ENCODE peak calls at places on chromosomes 1 and 21, in eight cellular contexts. P is Panc1, Z is prostate gland, V is SK-N-MC, S is HCT116, X is H1, F is breast epithelium, N is stomach. Y is an unnamed sample. For H3K36me3, the result is how much of the 10 kb centered on the place peaks cover.

GRCh38 chr1:10653370-10654125 is 142.9 kb downstream of the CASZ1 start:
- DNase-seq in P (no peak), Z (no peak), V (no peak), S (no peak), X (no peak), F (no peak), N (peak), Y (no peak)

GRCh38 chr1:116910379-116911165 is 856 bp downstream of the PTGFRN start:
- DNase-seq in P (no peak), Z (peak), V (no peak), S (no peak), X (peak), F (peak), N (peak), Y (peak)

GRCh38 chr1:28877132-28877781 is 37.1 kb upstream of the EPB41 start:
- DNase-seq in P (peak), Z (peak), V (peak), S (peak), X (peak), F (peak), N (peak), Y (peak)

GRCh38 chr1:115168026-115168425 is 78.7 kb upstream of the TSPAN2 start:
- DNase-seq in P (no peak), Z (no peak), V (no peak), S (no peak), X (no peak), F (no peak), N (no peak), Y (no peak)

GRCh38 chr1:199688133-199688676 is 339.3 kb upstream of the NR5A2 start:
- DNase-seq in P (no peak), Z (no peak), V (no peak), S (no peak), X (no peak), F (no peak), N (no peak), Y (peak)

GRCh38 chr1:168469690-168470089 is 74.1 kb downstream of the XCL2 start:
- DNase-seq in P (no peak), Z (no peak), V (peak), S (peak), X (no peak), F (peak), N (peak), Y (peak)

GRCh38 chr1:226201029-226201593 is 14.6 kb upstream of the ACBD3 start:
- DNase-seq in P (no peak), Z (no peak), V (no peak), S (peak), X (no peak), F (no peak), N (no peak), Y (no peak)

GRCh38 chr1:5798151-5798730 is 194.0 kb downstream of the NPHP4 start:
- DNase-seq in P (no peak), Z (no peak), V (no peak), S (no peak), X (peak), F (no peak), N (no peak), Y (no peak)

GRCh38 chr1:234842726-234843641 is 233.0 kb upstream of the IRF2BP2 start:
- DNase-seq in P (no peak), Z (no peak), V (no peak), S (no peak), X (no peak), F (no peak), N (no peak), Y (no peak)

GRCh38 chr1:102879439-102879993 is 228.8 kb downstream of the COL11A1 start:
- DNase-seq in P (peak), Z (no peak), V (no peak), S (peak), X (no peak), F (no peak), N (no peak), Y (peak)

GRCh38 chr1:206982216-206982615 is 12.0 kb upstream of the FCAMR start:
- DNase-seq in P (peak), Z (peak), V (no peak), S (peak), X (peak), F (peak), N (peak), Y (peak)

GRCh38 chr1:100995196-100995983 is 30.2 kb downstream of the DPH5 start:
- DNase-seq in P (no peak), Z (no peak), V (no peak), S (no peak), X (no peak), F (no peak), N (no peak), Y (peak)

GRCh38 chr1:206685256-206685748 is 597 bp downstream of the MAPKAPK2 start:
- DNase-seq in P (no peak), Z (no peak), V (no peak), S (no peak), X (no peak), F (peak), N (no peak), Y (peak)

GRCh38 chr1:211813590-211813989 is 17.0 kb downstream of the LPGAT1 start:
- DNase-seq in P (no peak), Z (peak), V (no peak), S (no peak), X (no peak), F (no peak), N (peak), Y (no peak)

GRCh38 chr1:215081566-215082531 is 688 bp upstream of the KCNK2 start:
- DNase-seq in P (no peak), Z (no peak), V (no peak), S (no peak), X (peak), F (no peak), N (no peak), Y (no peak)

GRCh38 chr1:247360991-247361721 is 29.5 kb upstream of the ZNF496 start:
- DNase-seq in P (no peak), Z (no peak), V (no peak), S (no peak), X (no peak), F (no peak), N (no peak), Y (no peak)

GRCh38 chr1:168621356-168621755 is 45.0 kb downstream of the XCL1 start:
- DNase-seq in P (no peak), Z (no peak), V (no peak), S (no peak), X (no peak), F (no peak), N (no peak), Y (no peak)

GRCh38 chr21:38277501-38278111 is 20.8 kb downstream of the KCNJ15 start:
- DNase-seq in P (peak), Z (no peak), V (no peak), S (no peak), X (no peak), F (no peak), N (no peak), Y (peak)

GRCh38 chr21:31557421-31557955 is 102.0 kb upstream of the SOD1 start:
- DNase-seq in P (no peak), Z (no peak), V (no peak), S (no peak), X (peak), F (no peak), N (peak), Y (no peak)

GRCh38 chr1:111597433-111597832 is 22.2 kb upstream of the RAP1A start:
- DNase-seq in P (no peak), Z (no peak), V (no peak), S (no peak), X (no peak), F (no peak), N (no peak), Y (no peak)

GRCh38 chr1:230031131-230031530 is 35.9 kb upstream of the GALNT2 start:
- DNase-seq in P (peak), Z (no peak), V (no peak), S (no peak), X (no peak), F (no peak), N (no peak), Y (no peak)

GRCh38 chr1:200334661-200335256 is 75.1 kb downstream of the ZNF281 start:
- DNase-seq in P (no peak), Z (no peak), V (no peak), S (peak), X (no peak), F (no peak), N (no peak), Y (no peak)

GRCh38 chr1:20663969-20664715 is 3.0 kb upstream of the DDOST start:
- DNase-seq in P (no peak), Z (no peak), V (no peak), S (no peak), X (no peak), F (no peak), N (no peak), Y (no peak)

GRCh38 chr1:38990401-38990745 is 703 bp upstream of the AKIRIN1 start:
- DNase-seq in P (no peak), Z (no peak), V (no peak), S (no peak), X (no peak), F (no peak), N (no peak), Y (no peak)

GRCh38 chr1:67647036-67647798 is 37.8 kb upstream of the GADD45A start:
- DNase-seq in P (no peak), Z (peak), V (no peak), S (no peak), X (no peak), F (no peak), N (no peak), Y (peak)

GRCh38 chr1:248243204-248243603 is 12.0 kb downstream of the OR2M4 start:
- DNase-seq in P (peak), Z (no peak), V (peak), S (no peak), X (peak), F (no peak), N (no peak), Y (no peak)

GRCh38 chr1:187509091-187509490 is 680.3 kb downstream of the PLA2G4A start:
- DNase-seq in P (no peak), Z (no peak), V (no peak), S (no peak), X (no peak), F (no peak), N (no peak), Y (no peak)

GRCh38 chr1:36696261-36696940 is 213.7 kb upstream of the CSF3R start:
- DNase-seq in P (no peak), Z (no peak), V (no peak), S (no peak), X (no peak), F (no peak), N (no peak), Y (no peak)

GRCh38 chr1:62879962-62880361 is 96.0 kb downstream of the ATG4C start:
- DNase-seq in P (no peak), Z (no peak), V (no peak), S (no peak), X (no peak), F (no peak), N (no peak), Y (no peak)

GRCh38 chr1:225653463-225654276 is 747 bp upstream of the ENAH start:
- DNase-seq in P (no peak), Z (peak), V (no peak), S (no peak), X (peak), F (peak), N (peak), Y (peak)

GRCh38 chr1:215923129-215923824 is 356.2 kb downstream of the KCTD3 start:
- DNase-seq in P (no peak), Z (no peak), V (no peak), S (no peak), X (no peak), F (no peak), N (no peak), Y (no peak)

GRCh38 chr1:85894651-85895050 is 186.4 kb upstream of the ZNHIT6 start:
- DNase-seq in P (peak), Z (no peak), V (peak), S (peak), X (peak), F (no peak), N (no peak), Y (peak)

GRCh38 chr1:2611034-2611501 is 21.7 kb downstream of the MMEL1 start:
- DNase-seq in P (no peak), Z (no peak), V (no peak), S (peak), X (peak), F (no peak), N (peak), Y (peak)

GRCh38 chr1:204741440-204741839 is 55.9 kb upstream of the LRRN2 start:
- DNase-seq in P (no peak), Z (no peak), V (no peak), S (no peak), X (no peak), F (no peak), N (no peak), Y (no peak)

GRCh38 chr1:208788013-208788412 is 543.8 kb upstream of the PLXNA2 start:
- DNase-seq in P (no peak), Z (no peak), V (no peak), S (no peak), X (no peak), F (no peak), N (no peak), Y (no peak)

DNA sequence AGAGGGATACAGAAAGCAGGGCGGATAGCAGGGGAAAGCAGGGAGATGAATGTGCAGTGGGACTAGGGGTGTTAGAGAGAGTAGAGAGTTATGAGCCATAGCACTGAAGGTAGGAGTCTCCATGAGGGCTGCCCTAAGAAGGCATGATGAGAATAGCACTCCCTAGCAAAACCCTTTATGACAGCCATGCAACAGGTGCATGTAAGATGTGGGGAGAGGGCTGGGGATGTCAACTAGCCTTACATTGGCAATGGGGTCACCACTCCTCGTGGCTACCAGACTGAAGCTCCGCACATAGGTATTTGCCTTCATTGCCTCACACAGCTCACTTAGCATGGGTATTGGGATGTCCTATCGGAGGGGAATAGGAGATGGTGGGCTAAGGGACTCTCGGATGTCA is 4.6 kb downstream of the TMOD4 start:
- DNase-seq in P (no peak), Z (no peak), V (no peak), S (no peak), X (no peak), F (no peak), N (no peak), Y (no peak)
- H3K36me3 ChIP-seq in P (under half), Z (under half), V (under half), S (under half), X (under half), F (under half), N (half or more), Y (under half)

DNA sequence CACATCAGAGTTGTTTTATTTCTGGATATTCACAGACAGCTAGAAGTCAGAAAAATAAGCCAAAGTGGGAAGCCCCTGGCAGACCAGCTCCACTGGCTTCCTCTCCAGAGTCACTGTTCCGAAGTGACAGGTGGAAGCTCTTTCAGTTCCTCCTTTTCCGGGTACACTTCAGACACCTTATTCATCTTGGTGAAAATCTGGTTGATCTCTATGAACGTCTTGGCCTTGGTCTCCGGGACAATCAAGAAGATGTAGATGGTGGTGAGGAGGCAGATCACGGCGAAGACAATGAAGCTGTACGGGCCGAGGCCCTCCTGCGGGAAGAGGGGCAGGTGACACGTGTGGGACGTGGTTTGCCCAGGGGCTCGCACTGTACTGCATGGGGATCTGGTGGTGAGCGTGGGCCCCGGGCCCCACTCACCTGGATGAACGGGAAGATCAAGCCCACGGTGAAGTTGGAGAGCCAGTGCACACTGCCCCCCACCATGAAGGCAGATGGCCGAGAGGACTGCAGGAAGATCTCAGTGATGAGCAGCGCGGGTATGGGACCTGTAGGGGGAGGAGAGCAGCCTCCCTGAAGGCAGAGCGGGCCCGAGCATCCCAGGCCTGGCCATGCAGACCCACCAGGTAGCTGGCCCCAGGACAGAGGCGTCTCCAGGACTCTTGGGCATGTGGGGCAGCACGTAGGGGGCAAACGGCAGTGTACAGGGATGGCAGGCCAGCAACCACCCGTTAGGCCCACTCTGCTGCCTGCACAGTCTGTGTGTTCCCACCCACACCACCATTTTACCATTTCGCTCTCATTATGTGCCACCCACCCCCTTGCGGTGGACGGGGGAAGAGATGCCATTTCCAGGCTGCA is 11.5 kb upstream of the SLC2A7 start:
- DNase-seq in P (no peak), Z (no peak), V (no peak), S (no peak), X (no peak), F (no peak), N (no peak), Y (no peak)
- TF ChIP-seq POLR2AphosphoS5 in P (no peak), Z (no peak), V (no peak), S (no peak), X (no peak), F (no peak), N (no peak), Y (no peak)

GRCh38 chr1:30952098-30952497 is 43.5 kb upstream of the SDC3 start:
- DNase-seq in P (no peak), Z (no peak), V (no peak), S (no peak), X (no peak), F (no peak), N (no peak), Y (no peak)

GRCh38 chr1:30955448-30956015 is 47.0 kb upstream of the SDC3 start:
- DNase-seq in P (no peak), Z (no peak), V (no peak), S (no peak), X (no peak), F (no peak), N (no peak), Y (no peak)

GRCh38 chr1:30953685-30954084 is 45.1 kb upstream of the SDC3 start:
- DNase-seq in P (no peak), Z (no peak), V (no peak), S (no peak), X (no peak), F (no peak), N (no peak), Y (no peak)

GRCh38 chr1:30962609-30963508 is 54.3 kb upstream of the SDC3 start:
- DNase-seq in P (no peak), Z (no peak), V (no peak), S (no peak), X (no peak), F (no peak), N (no peak), Y (no peak)

DNA sequence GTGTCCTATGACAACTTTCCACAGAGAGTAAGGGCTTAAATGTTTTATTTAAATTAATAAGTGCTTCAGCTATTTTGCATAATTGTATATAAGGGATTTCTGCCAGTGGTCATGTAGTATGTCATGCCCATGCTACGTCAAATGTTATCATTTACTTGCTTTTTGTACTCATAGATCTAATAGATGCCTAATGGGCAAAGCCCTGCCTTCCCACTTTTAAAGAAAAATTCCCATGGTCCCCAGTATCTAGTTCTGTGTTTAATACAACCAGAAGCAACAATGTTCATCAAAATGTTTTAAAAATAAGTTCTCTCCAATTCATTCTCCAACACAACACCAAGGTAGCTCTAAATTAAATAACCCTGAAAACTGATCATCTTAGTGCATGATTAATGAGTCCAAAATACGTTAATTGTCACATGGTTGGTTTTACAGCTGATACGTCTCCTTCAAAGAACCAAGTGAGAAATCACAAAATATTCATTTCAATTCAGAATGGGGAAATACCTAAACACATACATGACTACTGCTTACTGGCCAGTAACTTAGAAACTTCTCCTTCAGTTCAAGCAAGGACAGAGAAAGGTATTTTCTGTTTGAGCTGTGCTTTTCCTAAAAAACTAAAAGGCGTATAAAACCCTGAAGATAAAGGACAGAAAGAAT is 49.1 kb upstream of the SDC3 start:
- DNase-seq in P (no peak), Z (no peak), V (no peak), S (no peak), X (no peak), F (no peak), N (no peak), Y (no peak)
- H3K36me3 ChIP-seq in P (under half), Z (under half), V (half or more), S (under half), X (half or more), F (under half), N (half or more), Y (under half)

DNA sequence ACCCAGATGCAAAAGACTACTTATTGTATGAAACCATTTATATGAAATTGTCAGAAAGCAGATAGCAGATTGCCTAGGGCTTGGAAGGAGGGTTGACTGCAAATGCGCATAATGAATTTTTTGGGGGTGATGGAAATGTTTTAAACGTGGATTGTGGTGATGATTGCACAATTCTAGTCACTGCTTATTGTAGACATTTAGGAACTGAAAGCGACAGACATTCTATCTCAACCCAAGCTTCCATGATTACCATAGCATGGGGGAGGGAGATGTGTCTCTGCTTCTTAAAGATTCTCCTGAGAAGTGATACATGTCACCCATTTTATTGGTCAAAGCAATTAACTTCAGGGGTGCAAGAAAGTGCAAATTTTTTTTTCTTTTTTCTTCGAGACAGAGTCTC is 2.8 kb upstream of the MTF2 start:
- DNase-seq in P (no peak), Z (no peak), V (peak), S (no peak), X (no peak), F (no peak), N (no peak), Y (no peak)
- TF ChIP-seq POLR2AphosphoS5 in P (no peak), Z (no peak), V (no peak), S (no peak), X (no peak), F (no peak), N (no peak), Y (no peak)

DNA sequence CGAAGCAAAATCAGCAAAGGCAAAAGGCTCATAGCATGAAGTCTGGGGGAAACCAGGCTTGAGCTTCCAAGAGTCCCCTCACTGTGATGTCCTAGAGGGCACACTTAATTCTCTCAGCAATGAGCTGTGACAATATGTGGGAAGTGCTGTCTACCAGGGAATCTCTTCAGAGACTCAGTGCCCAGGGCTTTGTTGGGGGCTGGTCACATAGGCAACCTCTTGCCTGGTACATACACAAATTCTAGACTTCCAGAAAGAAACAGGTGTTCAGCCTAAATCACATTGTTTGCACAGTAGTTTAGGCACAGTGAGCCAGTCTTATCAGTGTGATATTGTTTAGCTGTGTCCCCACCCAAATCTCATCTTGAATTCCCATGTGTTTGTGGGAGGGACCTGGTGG is 400.5 kb downstream of the PRDM2 start:
- DNase-seq in P (no peak), Z (no peak), V (no peak), S (no peak), X (no peak), F (no peak), N (no peak), Y (no peak)
- H3K36me3 ChIP-seq in P (under half), Z (under half), V (under half), S (under half), X (under half), F (under half), N (under half), Y (under half)

Y was measured in endothelial cell of umbilical vein.